ENCODE peak calls at places on chromosomes 16 and 17, in seven cellular contexts. A is AG10803; Y is brain microvascular endothelial cell; U is A549; J is Peyer's patch; H is cardiac muscle cell; G is CD8-positive, alpha-beta T cell. Z is an unnamed sample.

GRCh38 chr17:2009737-2010136 is 15.4 kb downstream of the RTN4RL1 start:
- DNase-seq in H (no peak), G (no peak), J (no peak), A (no peak), U (no peak), Y (no peak), Z (no peak)

GRCh38 chr17:71440513-71440912 is 680.3 kb upstream of the SOX9 start:
- DNase-seq in U (no peak), Y (no peak), G (no peak), A (no peak), J (no peak), H (no peak), Z (no peak)

GRCh38 chr16:58510097-58510775 is 5.1 kb upstream of the SETD6 start:
- DNase-seq in U (no peak), A (no peak), G (no peak), Y (no peak), J (peak; percentile 9), H (no peak), Z (no peak)

GRCh38 chr16:28168991-28169554 is 42.7 kb downstream of the XPO6 start:
- DNase-seq in H (no peak), J (no peak), A (no peak), G (peak; percentile 29), U (no peak), Y (no peak), Z (no peak)

GRCh38 chr17:6524520-6524919 is 31.8 kb downstream of the PITPNM3 start:
- DNase-seq in Y (no peak), U (peak; percentile 55), J (no peak), A (no peak), G (no peak), H (no peak), Z (no peak)

GRCh38 chr17:39150795-39151679 is at the start of gene PLXDC1:
- DNase-seq in G (no peak), A (no peak), J (no peak), H (no peak), U (no peak), Y (no peak), Z (no peak)

GRCh38 chr17:68291836-68292688 is 767 bp downstream of the ARSG start:
- DNase-seq in U (peak; percentile 89), Y (peak; percentile 51), A (peak; percentile 53), J (peak; percentile 92), G (peak; percentile 88), H (peak; percentile 69), Z (peak; percentile 63)

GRCh38 chr17:28370035-28370743 is at the start of gene VTN:
- DNase-seq in U (peak; percentile 78), H (peak; percentile 91), A (no peak), G (no peak), J (no peak), Y (no peak), Z (peak; percentile 70)

GRCh38 chr16:81624718-81625543 is 154.2 kb upstream of the PLCG2 start:
- DNase-seq in G (no peak), H (no peak), U (no peak), J (no peak), A (peak; percentile 36), Y (no peak), Z (no peak)

GRCh38 chr16:11359370-11359769 is 14.1 kb downstream of the RMI2 start:
- DNase-seq in Y (peak; percentile 46), J (no peak), A (peak; percentile 91), U (no peak), H (no peak), G (no peak), Z (no peak)

GRCh38 chr16:87661561-87661960 is 59.3 kb downstream of the JPH3 start:
- DNase-seq in A (peak; percentile 39), J (peak; percentile 26), H (peak; percentile 64), G (no peak), U (peak; percentile 43), Y (peak; percentile 29), Z (peak; percentile 60)

GRCh38 chr17:27496501-27496943 is 40.3 kb downstream of the KSR1 start:
- DNase-seq in G (no peak), U (peak; percentile 78), A (no peak), J (no peak), H (no peak), Y (no peak), Z (no peak)

GRCh38 chr16:54281535-54282201 is 4.9 kb downstream of the IRX3 start:
- DNase-seq in H (no peak), A (no peak), G (no peak), U (no peak), Y (no peak), J (no peak), Z (no peak)

GRCh38 chr16:77540656-77541055 is 105.8 kb upstream of the ADAMTS18 start:
- DNase-seq in J (no peak), G (no peak), H (peak; percentile 62), A (peak; percentile 91), Y (peak; percentile 85), U (no peak), Z (peak; percentile 53)

GRCh38 chr16:54362801-54363200 is 76.2 kb upstream of the IRX3 start:
- DNase-seq in H (no peak), U (no peak), A (no peak), G (no peak), J (no peak), Y (no peak), Z (no peak)

GRCh38 chr17:35498429-35499178 is 38.9 kb downstream of the SLFN12L start:
- DNase-seq in G (no peak), A (no peak), Y (no peak), J (no peak), H (no peak), U (no peak), Z (no peak)

GRCh38 chr17:1122681-1123396 is 56.9 kb downstream of the ABR start:
- DNase-seq in J (peak; percentile 79), Y (peak; percentile 35), G (peak; percentile 69), U (peak; percentile 91), H (peak; percentile 73), A (peak; percentile 47), Z (peak; percentile 76)

GRCh38 chr17:61383689-61384201 is 15.9 kb upstream of the TBX2 start:
- DNase-seq in U (no peak), J (no peak), G (no peak), Y (no peak), H (no peak), A (peak; percentile 75), Z (no peak)

GRCh38 chr16:7405166-7405565 is 72.5 kb downstream of the RBFOX1 start:
- DNase-seq in J (no peak), A (peak; percentile 4), U (no peak), Y (no peak), G (no peak), H (no peak), Z (no peak)

GRCh38 chr16:49462356-49462988 is 88.9 kb downstream of the C16orf78 start:
- DNase-seq in U (no peak), H (no peak), G (no peak), A (no peak), Y (no peak), J (no peak), Z (no peak)

GRCh38 chr17:65985571-65985970 is 206.4 kb downstream of the CEP112 start:
- DNase-seq in A (no peak), U (no peak), G (no peak), H (no peak), J (no peak), Y (no peak), Z (no peak)

GRCh38 chr16:17476414-17477259 is 5.9 kb upstream of the XYLT1 start:
- DNase-seq in J (peak; percentile 64), U (peak; percentile 77), A (peak; percentile 72), G (no peak), H (peak; percentile 61), Y (peak; percentile 27), Z (peak; percentile 61)
- TF ChIP-seq CTCF in J (peak; percentile 63), U (peak; percentile 52), A (peak; percentile 83), G (peak; percentile 34), H (peak; percentile 69), Y (peak; percentile 68), Z (peak; percentile 61)

GRCh38 chr17:49823614-49824013 is 24.3 kb downstream of the TAC4 start:
- DNase-seq in Y (no peak), U (no peak), A (peak; percentile 81), J (no peak), G (no peak), H (no peak), Z (no peak)
- H3K4me3 ChIP-seq in Y (no peak overlapping the region), U (no peak overlapping the region), A (no peak overlapping the region), J (no peak overlapping the region), G (no peak overlapping the region), H (no peak overlapping the region), Z (no peak overlapping the region)

GRCh38 chr17:75756451-75757085 is 8.4 kb downstream of the GALK1 start:
- DNase-seq in G (no peak), Y (no peak), J (no peak), A (no peak), H (no peak), U (no peak), Z (no peak)

GRCh38 chr17:75753514-75754377 is 11.2 kb downstream of the GALK1 start:
- DNase-seq in A (peak; percentile 60), H (peak; percentile 82), J (peak; percentile 70), U (no peak), G (peak; percentile 44), Y (peak; percentile 15), Z (peak; percentile 71)

GRCh38 chr17:75754378-75755204 is 10.4 kb downstream of the GALK1 start:
- DNase-seq in G (no peak), J (no peak), A (no peak), U (no peak), H (no peak), Y (no peak), Z (no peak)

GRCh38 chr17:75755990-75756389 is 9.0 kb downstream of the GALK1 start:
- DNase-seq in Y (no peak), J (no peak), U (no peak), H (no peak), A (no peak), G (no peak), Z (no peak)

DNA sequence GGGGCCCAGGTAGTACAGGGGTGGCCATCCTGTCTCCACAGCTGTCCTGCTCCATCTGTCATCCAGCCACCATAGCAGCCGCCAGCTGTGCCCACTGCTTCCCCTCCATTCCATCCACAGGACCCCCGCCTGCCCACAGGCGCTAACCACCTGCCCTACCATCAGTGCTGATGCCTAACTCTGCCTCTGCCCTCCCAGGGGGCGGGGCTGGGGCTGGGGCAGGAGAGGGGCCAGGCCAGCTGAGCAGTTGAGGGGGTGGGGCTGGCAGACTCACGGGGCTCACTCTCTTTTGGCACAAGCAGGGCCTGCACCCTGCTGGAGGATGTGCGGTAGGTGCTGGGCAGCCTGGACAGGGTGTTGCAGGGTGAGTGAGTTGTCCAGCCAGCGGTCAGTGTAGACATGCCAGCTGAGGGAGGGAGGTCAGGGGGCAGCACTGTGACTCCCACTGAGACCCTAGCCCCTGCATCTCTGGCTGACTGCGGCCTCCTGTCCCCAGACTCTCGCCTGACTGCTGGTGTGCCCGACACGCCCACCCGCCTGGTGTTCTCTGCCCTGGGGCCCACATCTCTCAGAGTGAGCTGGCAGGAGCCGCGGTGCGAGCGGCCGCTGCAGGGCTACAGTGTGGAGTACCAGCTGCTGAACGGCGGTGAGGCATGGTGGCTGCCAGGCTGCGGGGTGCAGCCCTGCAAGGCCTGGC is 9.6 kb downstream of the GALK1 start:
- DNase-seq in Y (no peak), J (no peak), A (no peak), G (no peak), U (no peak), H (no peak), Z (no peak)
- TF ChIP-seq CTCF in Y (no peak), J (no peak), A (no peak), G (no peak), U (no peak), H (no peak), Z (no peak)

GRCh38 chr16:84563776-84564420 is 54.0 kb downstream of the COTL1 start:
- DNase-seq in U (no peak), A (no peak), J (no peak), Y (no peak), H (no peak), G (no peak), Z (no peak)
- H3K4me3 ChIP-seq in U (no peak overlapping the region), A (no peak overlapping the region), J (no peak overlapping the region), Y (no peak overlapping the region), H (no peak overlapping the region), G (no peak overlapping the region), Z (no peak overlapping the region)

GRCh38 chr17:4417129-4417667 is 16.5 kb upstream of the SPNS3 start:
- DNase-seq in A (no peak), Y (no peak), U (no peak), J (no peak), H (no peak), G (no peak), Z (no peak)
- TF ChIP-seq CTCF in A (no peak), Y (no peak), U (no peak), J (no peak), H (no peak), G (no peak), Z (no peak)

Z was measured in fibroblast of pulmonary artery.